ENCODE peak calls at places on chromosomes 13 and 19, in six cellular contexts. M, O, D, V, K and F are unnamed samples.

GRCh38 chr13:29954082-29955043 is 103.9 kb upstream of the UBL3 start:
- DNase-seq in K (no peak), O (no peak), V (no peak), D (no peak), M (no peak), F (peak)

GRCh38 chr13:100075700-100076587 is 12.9 kb upstream of the PCCA start:
- DNase-seq in O (no peak), V (no peak), D (peak), M (no peak), K (no peak), F (no peak)

GRCh38 chr13:112968380-112968909 is 569 bp upstream of the MCF2L start:
- DNase-seq in M (peak), O (no peak), V (no peak), D (no peak), K (no peak), F (peak)

GRCh38 chr13:45269204-45269603 is 68.4 kb upstream of the KCTD4 start:
- DNase-seq in K (no peak), M (no peak), D (peak), O (peak), V (peak), F (no peak)

GRCh38 chr13:34469212-34469983 is 472.7 kb upstream of the NBEA start:
- DNase-seq in O (peak), M (peak), K (no peak), V (no peak), D (peak), F (no peak)

GRCh38 chr19:51749979-51750378 is 1.7 kb downstream of the FPR1 start:
- DNase-seq in K (no peak), O (peak), M (no peak), V (no peak), D (peak), F (no peak)

GRCh38 chr13:51589793-51590192 is 5.5 kb downstream of the WDFY2 start:
- DNase-seq in V (no peak), D (no peak), M (no peak), O (no peak), K (no peak), F (no peak)

GRCh38 chr19:42010245-42011126 is 16.5 kb upstream of the ATP1A3 start:
- DNase-seq in D (peak), K (no peak), M (no peak), V (no peak), O (no peak), F (no peak)

GRCh38 chr19:47044946-47045866 is 3.2 kb downstream of the TMEM160 start:
- DNase-seq in K (no peak), D (no peak), V (no peak), M (no peak), O (no peak), F (no peak)

GRCh38 chr13:73722120-73722519 is 412.1 kb downstream of the KLF12 start:
- DNase-seq in D (peak), O (peak), V (peak), K (no peak), M (peak), F (peak)

GRCh38 chr13:80513196-80513595 is 172.3 kb upstream of the SPRY2 start:
- DNase-seq in M (no peak), O (no peak), K (no peak), V (no peak), D (no peak), F (no peak)

GRCh38 chr13:73015799-73016198 is 43.0 kb upstream of the KLF5 start:
- DNase-seq in O (no peak), K (no peak), V (no peak), D (no peak), M (no peak), F (no peak)

GRCh38 chr19:961866-962620 is 22.1 kb upstream of the WDR18 start:
- DNase-seq in D (peak), V (no peak), M (no peak), O (peak), K (no peak), F (no peak)

GRCh38 chr13:113785051-113786010 is 26.3 kb downstream of the TMEM255B start:
- DNase-seq in O (peak), V (no peak), K (no peak), D (peak), M (no peak), F (no peak)

GRCh38 chr19:2561221-2561620 is 85.3 kb downstream of the GADD45B start:
- DNase-seq in V (no peak), O (no peak), D (no peak), K (no peak), M (no peak), F (no peak)

GRCh38 chr13:99072356-99072755 is 94.5 kb upstream of the DOCK9 start:
- DNase-seq in O (no peak), M (no peak), V (no peak), D (no peak), K (no peak), F (no peak)

GRCh38 chr19:32877977-32878745 is 8.6 kb upstream of the SLC7A9 start:
- DNase-seq in M (no peak), K (no peak), V (no peak), D (no peak), O (no peak), F (no peak)

GRCh38 chr19:16586477-16586871 is 14.3 kb upstream of the SLC35E1 start:
- DNase-seq in D (no peak), K (no peak), O (no peak), M (no peak), V (no peak), F (no peak)

GRCh38 chr19:11027381-11027780 is 61.9 kb upstream of the LDLR start:
- DNase-seq in D (no peak), V (no peak), K (peak), O (no peak), M (no peak), F (no peak)

GRCh38 chr19:48600679-48601382 is 5.7 kb upstream of the SPACA4 start:
- DNase-seq in D (no peak), K (no peak), V (peak), O (no peak), M (no peak), F (no peak)

GRCh38 chr13:59906413-59907027 is 257.2 kb downstream of the DIAPH3 start:
- DNase-seq in M (peak), O (peak), V (peak), K (no peak), D (peak), F (peak)

GRCh38 chr13:113754691-113755090 is 4.3 kb upstream of the TMEM255B start:
- DNase-seq in O (no peak), K (no peak), D (no peak), V (no peak), M (no peak), F (no peak)

GRCh38 chr13:106276876-106277275 is 258.6 kb downstream of the EFNB2 start:
- DNase-seq in K (no peak), M (no peak), D (peak), O (no peak), V (no peak), F (no peak)

GRCh38 chr13:113647351-113648217 is 10.4 kb downstream of the ATP4B start:
- DNase-seq in K (peak), M (no peak), V (no peak), O (peak), D (no peak), F (peak)

GRCh38 chr13:33078268-33078667 is 62.0 kb downstream of the KL start:
- DNase-seq in M (no peak), D (no peak), K (no peak), O (no peak), V (no peak), F (no peak)